ENCODE peak calls at places on chromosomes 5 and 9, in nine cellular contexts. O, Z, W, I, A, N, R, P and B are unnamed samples.

GRCh38 chr9:132404228-132404881 is 2.3 kb downstream of the TTF1 start:
- DNase-seq in W (no peak), I (no peak), A (no peak), Z (no peak), N (no peak), P (no peak), R (no peak), O (no peak), B (no peak)

GRCh38 chr5:67538343-67538670 is 341.7 kb upstream of the CD180 start:
- DNase-seq in Z (no peak), P (no peak), I (no peak), O (no peak), R (no peak), W (peak), A (no peak), N (no peak), B (no peak)

GRCh38 chr5:132673939-132674630 is at the start of gene IL4:
- DNase-seq in N (no peak), O (no peak), R (no peak), A (no peak), I (no peak), W (no peak), Z (no peak), P (no peak), B (no peak)

GRCh38 chr5:9851458-9851857 is 221.3 kb upstream of the TAS2R1 start:
- DNase-seq in Z (no peak), N (no peak), R (peak), I (no peak), O (peak), W (no peak), A (no peak), P (no peak), B (peak)

GRCh38 chr5:10702040-10702629 is 58.9 kb downstream of the DAP start:
- DNase-seq in I (no peak), Z (no peak), O (peak), R (no peak), P (peak), A (no peak), W (no peak), N (no peak), B (peak)

GRCh38 chr5:74340476-74340875 is 300.1 kb downstream of the ENC1 start:
- DNase-seq in P (no peak), Z (no peak), N (no peak), A (no peak), O (no peak), R (no peak), W (no peak), I (no peak), B (no peak)

GRCh38 chr5:100479079-100479688 is 56.0 kb upstream of the FAM174A start:
- DNase-seq in I (no peak), R (peak), A (no peak), N (no peak), Z (no peak), W (no peak), P (peak), O (no peak), B (no peak)

GRCh38 chr9:88994820-88995180 is 3.5 kb downstream of the S1PR3 start:
- DNase-seq in Z (no peak), A (no peak), P (no peak), I (no peak), O (peak), W (no peak), R (peak), N (no peak), B (no peak)

GRCh38 chr9:69571032-69571431 is 101.1 kb downstream of the APBA1 start:
- DNase-seq in Z (no peak), R (no peak), P (no peak), O (no peak), N (no peak), W (no peak), I (no peak), A (no peak), B (no peak)

GRCh38 chr5:159444441-159445082 is 114.3 kb upstream of the IL12B start:
- DNase-seq in I (no peak), O (no peak), R (no peak), N (no peak), Z (no peak), A (no peak), P (no peak), W (no peak), B (peak)

GRCh38 chr5:109844148-109844547 is 154.4 kb downstream of the MAN2A1 start:
- DNase-seq in I (no peak), Z (no peak), A (no peak), O (no peak), R (no peak), P (no peak), W (no peak), N (no peak), B (no peak)

GRCh38 chr5:140346348-140347221 is at the start of gene HBEGF:
- DNase-seq in N (no peak), A (peak), W (peak), O (no peak), Z (no peak), I (peak), R (no peak), P (peak), B (no peak)

GRCh38 chr5:146334074-146334533 is 4.5 kb upstream of the POU4F3 start:
- DNase-seq in R (no peak), O (no peak), W (no peak), I (no peak), P (no peak), A (no peak), Z (no peak), N (no peak), B (no peak)

GRCh38 chr5:11273180-11273882 is 512.3 kb upstream of the DAP start:
- DNase-seq in O (no peak), N (no peak), I (no peak), A (no peak), W (no peak), Z (no peak), P (no peak), R (no peak), B (no peak)

GRCh38 chr5:34866989-34867471 is 28.1 kb downstream of the TTC23L start:
- DNase-seq in Z (no peak), I (peak), P (no peak), O (no peak), R (no peak), A (no peak), N (no peak), W (no peak), B (no peak)

GRCh38 chr5:157994271-157994691 is 135.3 kb upstream of the CLINT1 start:
- DNase-seq in O (no peak), N (peak), P (no peak), A (no peak), W (no peak), R (no peak), Z (no peak), I (no peak), B (no peak)

GRCh38 chr5:78979899-78980298 is 5.2 kb downstream of the ARSB start:
- DNase-seq in O (no peak), A (no peak), I (no peak), W (no peak), Z (no peak), P (no peak), R (no peak), N (no peak), B (no peak)
- TF ChIP-seq CTCF in O (no peak), A (no peak), I (no peak), W (no peak), Z (no peak), P (no peak), R (no peak), N (no peak), B (no peak)

GRCh38 chr9:133463234-133463863 is 3.6 kb downstream of the CACFD1 start:
- DNase-seq in N (no peak), W (no peak), O (no peak), P (no peak), Z (no peak), R (no peak), I (no peak), A (no peak), B (no peak)
- TF ChIP-seq CTCF in N (no peak), W (no peak), O (no peak), P (no peak), Z (no peak), R (no peak), I (no peak), A (no peak), B (no peak)

GRCh38 chr9:21605489-21605931 is 123.4 kb upstream of the IFNE start:
- DNase-seq in I (no peak), P (no peak), N (no peak), O (peak), A (no peak), R (peak), W (no peak), Z (no peak), B (peak)
- TF ChIP-seq CTCF in I (no peak), P (no peak), N (no peak), O (no peak), A (no peak), R (no peak), W (no peak), Z (no peak), B (no peak)

DNA sequence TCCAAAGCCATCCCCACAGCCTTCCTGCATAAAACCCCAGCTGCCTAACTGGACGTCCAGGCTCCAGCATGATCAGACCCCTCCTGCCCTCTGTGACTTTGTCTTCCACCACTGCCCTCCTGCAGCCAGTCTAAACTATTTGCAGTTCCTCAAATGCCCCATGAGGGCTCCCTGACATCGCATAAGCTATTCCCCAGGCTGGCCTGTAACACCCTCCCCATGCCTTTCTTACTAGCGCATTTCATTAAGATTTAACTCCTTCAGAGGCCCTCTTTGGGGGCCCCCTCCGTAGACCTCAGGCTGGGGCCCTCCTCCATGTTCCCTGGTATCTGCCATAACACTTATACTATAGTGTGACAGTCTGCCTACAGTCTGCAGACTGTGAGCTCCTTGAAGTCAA is 15.5 kb upstream of the SMIM23 start:
- DNase-seq in R (no peak), W (no peak), A (no peak), I (no peak), O (no peak), N (no peak), Z (no peak), P (no peak), B (no peak)
- TF ChIP-seq CTCF in R (no peak), W (no peak), A (no peak), I (no peak), O (no peak), N (no peak), Z (no peak), P (no peak), B (no peak)